ENCODE peak calls at places on chromosomes 5 and 9, in six cellular contexts. One of them, this sample, is unnamed.

GRCh38 chr5:72067682-72068470 is 39.4 kb upstream of the MAP1B start:
- DNase-seq in fibroblast of lung: peak
- DNase-seq in PC-3: peak
- DNase-seq in uterus: no peak
- DNase-seq in body of pancreas: no peak
- DNase-seq in HL-60: no peak
- DNase-seq in this sample: peak

GRCh38 chr9:71806916-71807315 is 38.6 kb upstream of the CEMIP2 start:
- DNase-seq in fibroblast of lung: peak
- DNase-seq in PC-3: peak
- DNase-seq in uterus: peak
- DNase-seq in body of pancreas: peak
- DNase-seq in HL-60: peak
- DNase-seq in this sample: peak

GRCh38 chr5:38329132-38329715 is 70.9 kb downstream of the EGFLAM start:
- DNase-seq in fibroblast of lung: peak
- DNase-seq in PC-3: peak
- DNase-seq in uterus: no peak
- DNase-seq in body of pancreas: no peak
- DNase-seq in HL-60: no peak
- DNase-seq in this sample: no peak

GRCh38 chr9:137138058-137138697 is 776 bp upstream of the GRIN1 start:
- DNase-seq in fibroblast of lung: no peak
- DNase-seq in PC-3: no peak
- DNase-seq in uterus: no peak
- DNase-seq in body of pancreas: no peak
- DNase-seq in HL-60: no peak
- DNase-seq in this sample: no peak

GRCh38 chr5:66779535-66779934 is 183.3 kb downstream of the MAST4 start:
- DNase-seq in fibroblast of lung: peak
- DNase-seq in PC-3: no peak
- DNase-seq in uterus: no peak
- DNase-seq in body of pancreas: no peak
- DNase-seq in HL-60: no peak
- DNase-seq in this sample: no peak

GRCh38 chr5:172403822-172404221 is 50.5 kb downstream of the SH3PXD2B start:
- DNase-seq in fibroblast of lung: no peak
- DNase-seq in PC-3: no peak
- DNase-seq in uterus: peak
- DNase-seq in body of pancreas: no peak
- DNase-seq in HL-60: no peak
- DNase-seq in this sample: no peak

GRCh38 chr5:42970636-42971559 is 69.2 kb downstream of the ANXA2R start:
- DNase-seq in fibroblast of lung: peak
- DNase-seq in PC-3: peak
- DNase-seq in uterus: no peak
- DNase-seq in body of pancreas: no peak
- DNase-seq in HL-60: no peak
- DNase-seq in this sample: no peak

GRCh38 chr5:42745426-42745825 is 11.2 kb upstream of the CCDC152 start:
- DNase-seq in fibroblast of lung: no peak
- DNase-seq in PC-3: peak
- DNase-seq in uterus: no peak
- DNase-seq in body of pancreas: no peak
- DNase-seq in HL-60: no peak
- DNase-seq in this sample: no peak

GRCh38 chr5:142644640-142645361 is 41.1 kb downstream of the FGF1 start:
- DNase-seq in fibroblast of lung: peak
- DNase-seq in PC-3: peak
- DNase-seq in uterus: peak
- DNase-seq in body of pancreas: peak
- DNase-seq in HL-60: no peak
- DNase-seq in this sample: peak

GRCh38 chr9:126126012-126126411 is 200.6 kb upstream of the MVB12B start:
- DNase-seq in fibroblast of lung: no peak
- DNase-seq in PC-3: no peak
- DNase-seq in uterus: no peak
- DNase-seq in body of pancreas: no peak
- DNase-seq in HL-60: no peak
- DNase-seq in this sample: no peak

GRCh38 chr5:159058928-159059636 is 40.6 kb downstream of the EBF1 start:
- DNase-seq in fibroblast of lung: no peak
- DNase-seq in PC-3: no peak
- DNase-seq in uterus: no peak
- DNase-seq in body of pancreas: no peak
- DNase-seq in HL-60: no peak
- DNase-seq in this sample: no peak

GRCh38 chr5:31531543-31531887 is 378 bp downstream of the DROSHA start:
- DNase-seq in fibroblast of lung: peak
- DNase-seq in PC-3: peak
- DNase-seq in uterus: no peak
- DNase-seq in body of pancreas: peak
- DNase-seq in HL-60: peak
- DNase-seq in this sample: peak

GRCh38 chr5:142176255-142176654 is 67.7 kb downstream of the NDFIP1 start:
- DNase-seq in fibroblast of lung: no peak
- DNase-seq in PC-3: no peak
- DNase-seq in uterus: no peak
- DNase-seq in body of pancreas: no peak
- DNase-seq in HL-60: no peak
- DNase-seq in this sample: no peak

GRCh38 chr9:93256878-93257807 is 73.2 kb downstream of the WNK2 start:
- DNase-seq in fibroblast of lung: no peak
- DNase-seq in PC-3: peak
- DNase-seq in uterus: no peak
- DNase-seq in body of pancreas: peak
- DNase-seq in HL-60: no peak
- DNase-seq in this sample: peak

GRCh38 chr9:91176426-91176825 is 185.3 kb downstream of the AUH start:
- DNase-seq in fibroblast of lung: no peak
- DNase-seq in PC-3: no peak
- DNase-seq in uterus: no peak
- DNase-seq in body of pancreas: no peak
- DNase-seq in HL-60: no peak
- DNase-seq in this sample: no peak

GRCh38 chr9:108672475-108673065 is 183.2 kb downstream of the ACTL7B start:
- DNase-seq in fibroblast of lung: peak
- DNase-seq in PC-3: peak
- DNase-seq in uterus: no peak
- DNase-seq in body of pancreas: no peak
- DNase-seq in HL-60: no peak
- DNase-seq in this sample: peak

GRCh38 chr9:125190371-125190801 is 783 bp upstream of the PPP6C start:
- DNase-seq in fibroblast of lung: no peak
- DNase-seq in PC-3: no peak
- DNase-seq in uterus: no peak
- DNase-seq in body of pancreas: no peak
- DNase-seq in HL-60: no peak
- DNase-seq in this sample: no peak

GRCh38 chr5:177445052-177446016 is 1.3 kb upstream of the PRR7 start:
- DNase-seq in fibroblast of lung: no peak
- DNase-seq in PC-3: no peak
- DNase-seq in uterus: no peak
- DNase-seq in body of pancreas: no peak
- DNase-seq in HL-60: peak
- DNase-seq in this sample: no peak

GRCh38 chr5:31193591-31194457 is at the start of gene CDH6:
- DNase-seq in fibroblast of lung: peak
- DNase-seq in PC-3: peak
- DNase-seq in uterus: peak
- DNase-seq in body of pancreas: peak
- DNase-seq in HL-60: no peak
- DNase-seq in this sample: peak

GRCh38 chr5:75071100-75071499 is 18.7 kb upstream of the GCNT4 start:
- DNase-seq in fibroblast of lung: no peak
- DNase-seq in PC-3: no peak
- DNase-seq in uterus: no peak
- DNase-seq in body of pancreas: no peak
- DNase-seq in HL-60: no peak
- DNase-seq in this sample: no peak

GRCh38 chr5:175809531-175810121 is 61.8 kb upstream of the CPLX2 start:
- DNase-seq in fibroblast of lung: peak
- DNase-seq in PC-3: peak
- DNase-seq in uterus: no peak
- DNase-seq in body of pancreas: no peak
- DNase-seq in HL-60: no peak
- DNase-seq in this sample: peak

GRCh38 chr5:90866333-90866732 is 307.7 kb downstream of the ADGRV1 start:
- DNase-seq in fibroblast of lung: peak
- DNase-seq in PC-3: peak
- DNase-seq in uterus: no peak
- DNase-seq in body of pancreas: no peak
- DNase-seq in HL-60: no peak
- DNase-seq in this sample: no peak

GRCh38 chr9:135519179-135519971 is 1.9 kb upstream of the LCN1 start:
- DNase-seq in fibroblast of lung: no peak
- DNase-seq in PC-3: no peak
- DNase-seq in uterus: no peak
- DNase-seq in body of pancreas: no peak
- DNase-seq in HL-60: no peak
- DNase-seq in this sample: no peak

GRCh38 chr9:97364769-97365490 is 47.0 kb upstream of the TDRD7 start:
- DNase-seq in fibroblast of lung: no peak
- DNase-seq in PC-3: no peak
- DNase-seq in uterus: no peak
- DNase-seq in body of pancreas: no peak
- DNase-seq in HL-60: no peak
- DNase-seq in this sample: no peak

GRCh38 chr9:87071473-87071872 is 124.2 kb upstream of the GAS1 start:
- DNase-seq in fibroblast of lung: no peak
- DNase-seq in PC-3: peak
- DNase-seq in uterus: no peak
- DNase-seq in body of pancreas: no peak
- DNase-seq in HL-60: no peak
- DNase-seq in this sample: no peak

GRCh38 chr5:135008981-135009735 is 24.9 kb downstream of the PITX1 start:
- DNase-seq in fibroblast of lung: no peak
- DNase-seq in PC-3: no peak
- DNase-seq in uterus: no peak
- DNase-seq in body of pancreas: no peak
- DNase-seq in HL-60: no peak
- DNase-seq in this sample: no peak

GRCh38 chr9:128001411-128002298 is 20.9 kb upstream of the EEIG1 start:
- DNase-seq in fibroblast of lung: peak
- DNase-seq in PC-3: peak
- DNase-seq in uterus: peak
- DNase-seq in body of pancreas: no peak
- DNase-seq in HL-60: no peak
- DNase-seq in this sample: peak
- H3K27ac ChIP-seq in fibroblast of lung: peak
- H3K27ac ChIP-seq in PC-3: peak
- H3K27ac ChIP-seq in uterus: peak
- H3K27ac ChIP-seq in body of pancreas: no peak
- H3K27ac ChIP-seq in HL-60: no peak
- H3K27ac ChIP-seq in this sample: peak

DNA sequence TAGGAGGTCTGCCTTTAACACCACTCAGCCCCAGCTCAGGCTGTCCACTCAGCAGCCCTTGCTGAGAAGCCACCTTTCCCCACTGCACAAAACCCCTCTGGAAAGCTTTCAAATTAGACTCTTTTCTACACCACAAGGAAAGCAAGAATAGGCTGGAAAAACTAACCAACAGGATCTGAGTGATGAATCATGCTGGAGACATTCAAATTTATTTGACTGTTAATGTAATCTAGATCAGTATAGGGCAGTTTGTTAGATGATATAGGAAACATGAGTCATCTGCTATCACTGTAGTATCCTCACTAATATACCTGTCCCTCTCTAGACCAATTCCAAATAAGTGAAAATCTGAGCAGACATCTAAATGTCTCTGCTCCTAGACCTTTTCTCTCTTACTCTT is 127.8 kb upstream of the PAM start:
- DNase-seq in fibroblast of lung: peak
- DNase-seq in PC-3: peak
- DNase-seq in uterus: no peak
- DNase-seq in body of pancreas: no peak
- DNase-seq in HL-60: no peak
- DNase-seq in this sample: no peak
- H3K27ac ChIP-seq in fibroblast of lung: no peak
- H3K27ac ChIP-seq in PC-3: peak
- H3K27ac ChIP-seq in uterus: no peak
- H3K27ac ChIP-seq in body of pancreas: no peak
- H3K27ac ChIP-seq in HL-60: no peak
- H3K27ac ChIP-seq in this sample: no peak

DNA sequence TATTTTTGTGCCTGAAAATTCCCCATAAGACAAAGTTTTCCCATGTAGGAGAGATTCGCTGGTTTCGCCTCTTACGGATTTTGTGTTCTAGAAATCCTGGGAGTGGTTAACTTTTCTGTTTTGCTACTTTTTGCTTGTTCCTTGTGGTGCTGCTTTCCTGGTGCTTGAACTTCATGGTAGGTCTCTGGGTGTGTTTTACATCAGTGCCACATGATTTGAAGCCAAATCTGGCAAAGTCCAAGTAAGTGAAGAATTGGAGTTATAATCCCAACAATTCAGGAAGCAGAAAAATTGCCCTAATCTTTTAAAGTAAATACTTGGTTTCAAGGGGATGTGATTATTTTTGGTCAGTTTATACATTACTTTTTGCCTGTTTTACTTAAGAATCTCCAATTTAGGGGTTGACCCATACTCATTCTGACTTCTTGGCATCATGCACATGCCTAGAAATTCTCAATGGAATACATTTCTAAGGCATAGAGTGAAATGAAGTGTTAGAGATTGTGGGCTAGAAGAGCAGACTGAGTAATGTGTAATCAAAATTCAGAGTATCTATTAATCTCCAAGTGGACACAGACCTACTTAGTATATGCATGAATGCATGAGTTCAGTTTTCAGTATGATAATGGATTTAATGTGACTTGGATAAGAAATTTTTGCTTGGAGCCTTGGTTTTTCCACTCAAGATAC is 189.7 kb downstream of the CSNK1G3 start:
- DNase-seq in fibroblast of lung: peak
- DNase-seq in PC-3: no peak
- DNase-seq in uterus: no peak
- DNase-seq in body of pancreas: no peak
- DNase-seq in HL-60: no peak
- DNase-seq in this sample: no peak
- H3K27ac ChIP-seq in fibroblast of lung: peak
- H3K27ac ChIP-seq in PC-3: peak
- H3K27ac ChIP-seq in uterus: peak
- H3K27ac ChIP-seq in body of pancreas: no peak
- H3K27ac ChIP-seq in HL-60: no peak
- H3K27ac ChIP-seq in this sample: no peak

GRCh38 chr9:106954562-106954961 is 91.6 kb downstream of the ZNF462 start:
- DNase-seq in fibroblast of lung: no peak
- DNase-seq in PC-3: peak
- DNase-seq in uterus: no peak
- DNase-seq in body of pancreas: no peak
- DNase-seq in HL-60: no peak
- DNase-seq in this sample: no peak

GRCh38 chr9:106954974-106955850 is 92.2 kb downstream of the ZNF462 start:
- DNase-seq in fibroblast of lung: no peak
- DNase-seq in PC-3: peak
- DNase-seq in uterus: no peak
- DNase-seq in body of pancreas: no peak
- DNase-seq in HL-60: no peak
- DNase-seq in this sample: no peak

GRCh38 chr9:106958955-106959657 is 96.1 kb downstream of the ZNF462 start:
- DNase-seq in fibroblast of lung: peak
- DNase-seq in PC-3: peak
- DNase-seq in uterus: no peak
- DNase-seq in body of pancreas: no peak
- DNase-seq in HL-60: no peak
- DNase-seq in this sample: no peak

GRCh38 chr9:106960238-106960637 is 97.3 kb downstream of the ZNF462 start:
- DNase-seq in fibroblast of lung: no peak
- DNase-seq in PC-3: no peak
- DNase-seq in uterus: no peak
- DNase-seq in body of pancreas: no peak
- DNase-seq in HL-60: no peak
- DNase-seq in this sample: no peak

GRCh38 chr9:106956971-106957370 is 94.0 kb downstream of the ZNF462 start:
- DNase-seq in fibroblast of lung: peak
- DNase-seq in PC-3: no peak
- DNase-seq in uterus: no peak
- DNase-seq in body of pancreas: no peak
- DNase-seq in HL-60: no peak
- DNase-seq in this sample: no peak
- H3K27ac ChIP-seq in fibroblast of lung: no peak
- H3K27ac ChIP-seq in PC-3: no peak
- H3K27ac ChIP-seq in uterus: no peak
- H3K27ac ChIP-seq in body of pancreas: no peak
- H3K27ac ChIP-seq in HL-60: no peak
- H3K27ac ChIP-seq in this sample: no peak